ENCODE peak calls at places on chromosomes 5 and 9, in eight cellular contexts. A is natural killer cell; Q is stimulated activated naive CD8-positive, alpha-beta T cell treated with anti-CD3 and anti-CD28 coated beads, Interleukin-15, Interleukin-2, amounts not matched to agents 100 U/mL and 50 U/mL, for 24 hours; T is heart left ventricle; O is LHCN-M2; Y is NCI-H1694 treated with DMSO at 0.1 percent for 48 hours; C is thyroid gland; G is AG08396. F is an unnamed sample.

GRCh38 chr5:75465480-75465879 is 45.9 kb downstream of the CERT1 start:
- DNase-seq in Q (no peak), T (peak), A (no peak), Y (no peak), C (peak), O (peak), G (peak), F (no peak)

GRCh38 chr9:109168170-109168569 is 1.1 kb upstream of the FRRS1L start:
- DNase-seq in A (no peak), Y (no peak), T (no peak), C (no peak), O (no peak), G (no peak), Q (no peak), F (no peak)

GRCh38 chr5:138932171-138932810 is 57.2 kb upstream of the LRRTM2 start:
- DNase-seq in O (no peak), G (no peak), A (no peak), T (peak), Q (no peak), Y (no peak), C (no peak), F (no peak)

GRCh38 chr5:17794829-17795228 is 160.6 kb downstream of the TAF11L14 start:
- DNase-seq in G (no peak), T (no peak), Y (no peak), A (no peak), Q (no peak), C (no peak), O (no peak), F (no peak)

GRCh38 chr9:21711504-21711903 is 90.9 kb upstream of the MTAP start:
- DNase-seq in O (peak), G (no peak), C (no peak), A (no peak), T (no peak), Y (no peak), Q (peak), F (no peak)

GRCh38 chr9:19404278-19405075 is 4.3 kb upstream of the ACER2 start:
- DNase-seq in C (no peak), A (no peak), T (no peak), Q (no peak), G (no peak), Y (no peak), O (no peak), F (no peak)

GRCh38 chr9:96361668-96362067 is 21.8 kb downstream of the SLC35D2 start:
- DNase-seq in A (no peak), Q (no peak), T (no peak), Y (no peak), O (no peak), C (no peak), G (no peak), F (no peak)

GRCh38 chr5:150562832-150563231 is 54.9 kb downstream of the NDST1 start:
- DNase-seq in Y (peak), C (peak), T (no peak), O (peak), Q (peak), A (no peak), G (no peak), F (no peak)

GRCh38 chr5:154898210-154898609 is 39.8 kb downstream of the CNOT8 start:
- DNase-seq in G (no peak), Y (no peak), T (no peak), A (no peak), O (no peak), Q (no peak), C (no peak), F (no peak)

GRCh38 chr9:137391411-137391754 is 31.6 kb downstream of the EXD3 start:
- DNase-seq in O (no peak), A (no peak), G (no peak), Y (no peak), T (peak), Q (no peak), C (peak), F (no peak)

GRCh38 chr5:38413696-38414095 is 142.8 kb downstream of the LIFR start:
- DNase-seq in T (no peak), O (no peak), A (no peak), C (no peak), Q (no peak), Y (no peak), G (no peak), F (no peak)

GRCh38 chr5:18745591-18745987 is 1111.3 kb downstream of the TAF11L14 start:
- DNase-seq in Y (peak), Q (peak), A (no peak), T (peak), C (no peak), O (peak), G (no peak), F (no peak)

GRCh38 chr9:113548221-113549041 is 84.9 kb downstream of the RGS3 start:
- DNase-seq in G (peak), Q (peak), A (no peak), Y (no peak), T (peak), C (peak), O (peak), F (peak)

GRCh38 chr9:114180701-114181582 is 25.6 kb downstream of the COL27A1 start:
- DNase-seq in G (no peak), C (no peak), Q (no peak), O (no peak), A (no peak), Y (no peak), T (peak), F (no peak)

GRCh38 chr5:81182396-81183390 is 50.4 kb upstream of the CKMT2 start:
- DNase-seq in Y (no peak), A (no peak), C (no peak), T (no peak), Q (no peak), G (no peak), O (no peak), F (no peak)

GRCh38 chr5:132826424-132827082 is 3.9 kb downstream of the SHROOM1 start:
- DNase-seq in Y (no peak), O (no peak), C (no peak), Q (no peak), G (no peak), T (no peak), A (no peak), F (no peak)

GRCh38 chr9:73148447-73148937 is 3.2 kb upstream of the ANXA1 start:
- DNase-seq in O (peak), C (no peak), G (no peak), Q (no peak), T (no peak), A (no peak), Y (no peak), F (no peak)

GRCh38 chr9:110152704-110153374 is 55.1 kb downstream of the C9orf152 start:
- DNase-seq in A (no peak), C (no peak), Q (no peak), G (peak), T (no peak), O (peak), Y (peak), F (no peak)

F was measured in lung.